ENCODE peak calls at places on chromosomes 2 and 18, in seven cellular contexts. One of them, this sample, is unnamed.

GRCh38 chr18:78773819-78774218 is 205.8 kb upstream of the SALL3 start:
- DNase-seq in right atrium auricular region: no peak
- DNase-seq in CD8-positive, alpha-beta T cell: no peak
- DNase-seq in GM23338: no peak
- DNase-seq in GM12865: no peak
- DNase-seq in Calu3: no peak
- DNase-seq in astrocyte of the spinal cord: no peak
- DNase-seq in this sample: no peak

GRCh38 chr2:174697267-174697666 is 67.0 kb downstream of the CHRNA1 start:
- DNase-seq in right atrium auricular region: no peak
- DNase-seq in CD8-positive, alpha-beta T cell: peak
- DNase-seq in GM23338: peak
- DNase-seq in GM12865: peak
- DNase-seq in Calu3: peak
- DNase-seq in astrocyte of the spinal cord: peak
- DNase-seq in this sample: peak

GRCh38 chr2:95760839-95761525 is 169.2 kb downstream of the TRIM43 start:
- DNase-seq in right atrium auricular region: no peak
- DNase-seq in CD8-positive, alpha-beta T cell: no peak
- DNase-seq in GM23338: no peak
- DNase-seq in GM12865: no peak
- DNase-seq in Calu3: no peak
- DNase-seq in astrocyte of the spinal cord: peak
- DNase-seq in this sample: no peak

GRCh38 chr2:5720426-5720825 is 28.2 kb downstream of the SOX11 start:
- DNase-seq in right atrium auricular region: no peak
- DNase-seq in CD8-positive, alpha-beta T cell: no peak
- DNase-seq in GM23338: no peak
- DNase-seq in GM12865: no peak
- DNase-seq in Calu3: no peak
- DNase-seq in astrocyte of the spinal cord: peak
- DNase-seq in this sample: no peak

GRCh38 chr18:45820144-45820745 is 5.2 kb upstream of the SIGLEC15 start:
- DNase-seq in right atrium auricular region: no peak
- DNase-seq in CD8-positive, alpha-beta T cell: no peak
- DNase-seq in GM23338: no peak
- DNase-seq in GM12865: no peak
- DNase-seq in Calu3: no peak
- DNase-seq in astrocyte of the spinal cord: no peak
- DNase-seq in this sample: no peak

GRCh38 chr2:239195318-239195871 is 205.4 kb downstream of the HDAC4 start:
- DNase-seq in right atrium auricular region: no peak
- DNase-seq in CD8-positive, alpha-beta T cell: no peak
- DNase-seq in GM23338: no peak
- DNase-seq in GM12865: no peak
- DNase-seq in Calu3: no peak
- DNase-seq in astrocyte of the spinal cord: peak
- DNase-seq in this sample: peak

GRCh38 chr2:239724851-239725550 is 300.1 kb downstream of the NDUFA10 start:
- DNase-seq in right atrium auricular region: no peak
- DNase-seq in CD8-positive, alpha-beta T cell: no peak
- DNase-seq in GM23338: no peak
- DNase-seq in GM12865: no peak
- DNase-seq in Calu3: no peak
- DNase-seq in astrocyte of the spinal cord: no peak
- DNase-seq in this sample: no peak

GRCh38 chr2:38057651-38058410 is 18.1 kb downstream of the CYP1B1 start:
- DNase-seq in right atrium auricular region: no peak
- DNase-seq in CD8-positive, alpha-beta T cell: no peak
- DNase-seq in GM23338: no peak
- DNase-seq in GM12865: no peak
- DNase-seq in Calu3: peak
- DNase-seq in astrocyte of the spinal cord: no peak
- DNase-seq in this sample: no peak

GRCh38 chr18:45357681-45358470 is 257.4 kb upstream of the SLC14A2 start:
- DNase-seq in right atrium auricular region: no peak
- DNase-seq in CD8-positive, alpha-beta T cell: no peak
- DNase-seq in GM23338: no peak
- DNase-seq in GM12865: no peak
- DNase-seq in Calu3: peak
- DNase-seq in astrocyte of the spinal cord: no peak
- DNase-seq in this sample: no peak

GRCh38 chr2:84491741-84492140 is 24.6 kb upstream of the DNAH6 start:
- DNase-seq in right atrium auricular region: no peak
- DNase-seq in CD8-positive, alpha-beta T cell: no peak
- DNase-seq in GM23338: no peak
- DNase-seq in GM12865: no peak
- DNase-seq in Calu3: no peak
- DNase-seq in astrocyte of the spinal cord: no peak
- DNase-seq in this sample: no peak

GRCh38 chr18:45619062-45619825 is 4.0 kb downstream of the SLC14A2 start:
- DNase-seq in right atrium auricular region: peak
- DNase-seq in CD8-positive, alpha-beta T cell: no peak
- DNase-seq in GM23338: no peak
- DNase-seq in GM12865: no peak
- DNase-seq in Calu3: no peak
- DNase-seq in astrocyte of the spinal cord: no peak
- DNase-seq in this sample: no peak

GRCh38 chr18:292271-292670 is 24.4 kb upstream of the THOC1 start:
- DNase-seq in right atrium auricular region: no peak
- DNase-seq in CD8-positive, alpha-beta T cell: no peak
- DNase-seq in GM23338: no peak
- DNase-seq in GM12865: no peak
- DNase-seq in Calu3: no peak
- DNase-seq in astrocyte of the spinal cord: peak
- DNase-seq in this sample: no peak

GRCh38 chr2:44572196-44572900 is 210.6 kb downstream of the CAMKMT start:
- DNase-seq in right atrium auricular region: no peak
- DNase-seq in CD8-positive, alpha-beta T cell: no peak
- DNase-seq in GM23338: no peak
- DNase-seq in GM12865: peak
- DNase-seq in Calu3: no peak
- DNase-seq in astrocyte of the spinal cord: peak
- DNase-seq in this sample: no peak

GRCh38 chr18:68399721-68400120 is 315.2 kb downstream of the TMX3 start:
- DNase-seq in right atrium auricular region: no peak
- DNase-seq in CD8-positive, alpha-beta T cell: no peak
- DNase-seq in GM23338: no peak
- DNase-seq in GM12865: no peak
- DNase-seq in Calu3: no peak
- DNase-seq in astrocyte of the spinal cord: peak
- DNase-seq in this sample: no peak
- TF ChIP-seq CTCF in right atrium auricular region: no peak
- TF ChIP-seq CTCF in CD8-positive, alpha-beta T cell: no peak
- TF ChIP-seq CTCF in GM23338: no peak
- TF ChIP-seq CTCF in GM12865: no peak
- TF ChIP-seq CTCF in Calu3: no peak
- TF ChIP-seq CTCF in astrocyte of the spinal cord: no peak
- TF ChIP-seq CTCF in this sample: no peak

DNA sequence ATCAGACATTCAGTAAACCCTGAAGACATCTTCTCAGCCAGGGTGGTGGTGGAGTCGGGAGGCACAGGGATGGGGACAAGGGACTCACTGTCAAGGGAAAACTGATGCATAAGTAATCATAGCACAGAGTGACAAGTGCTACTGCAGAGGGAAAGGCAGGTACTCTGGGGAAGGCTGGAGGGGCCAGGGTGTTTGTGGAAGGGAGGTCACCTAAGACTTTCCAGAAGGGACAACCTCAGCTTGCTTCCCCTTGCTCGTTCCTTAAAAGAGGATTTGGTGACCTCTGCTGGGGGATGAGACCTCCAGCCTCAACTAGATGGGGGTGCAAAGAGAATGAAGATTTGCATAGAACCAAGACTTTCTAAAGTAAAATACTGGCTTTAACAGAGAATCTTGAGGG is 99.5 kb downstream of the SLC4A3 start:
- DNase-seq in right atrium auricular region: peak
- DNase-seq in CD8-positive, alpha-beta T cell: no peak
- DNase-seq in GM23338: peak
- DNase-seq in GM12865: no peak
- DNase-seq in Calu3: peak
- DNase-seq in astrocyte of the spinal cord: no peak
- DNase-seq in this sample: no peak
- TF ChIP-seq CTCF in right atrium auricular region: peak
- TF ChIP-seq CTCF in CD8-positive, alpha-beta T cell: no peak
- TF ChIP-seq CTCF in GM23338: peak
- TF ChIP-seq CTCF in GM12865: no peak
- TF ChIP-seq CTCF in Calu3: no peak
- TF ChIP-seq CTCF in astrocyte of the spinal cord: peak
- TF ChIP-seq CTCF in this sample: no peak

GRCh38 chr2:201621293-201621999 is 21.9 kb downstream of the TMEM237 start:
- DNase-seq in right atrium auricular region: no peak
- DNase-seq in CD8-positive, alpha-beta T cell: no peak
- DNase-seq in GM23338: no peak
- DNase-seq in GM12865: no peak
- DNase-seq in Calu3: no peak
- DNase-seq in astrocyte of the spinal cord: peak
- DNase-seq in this sample: no peak

GRCh38 chr2:201622306-201622705 is 21.0 kb downstream of the TMEM237 start:
- DNase-seq in right atrium auricular region: no peak
- DNase-seq in CD8-positive, alpha-beta T cell: no peak
- DNase-seq in GM23338: no peak
- DNase-seq in GM12865: no peak
- DNase-seq in Calu3: no peak
- DNase-seq in astrocyte of the spinal cord: peak
- DNase-seq in this sample: no peak

DNA sequence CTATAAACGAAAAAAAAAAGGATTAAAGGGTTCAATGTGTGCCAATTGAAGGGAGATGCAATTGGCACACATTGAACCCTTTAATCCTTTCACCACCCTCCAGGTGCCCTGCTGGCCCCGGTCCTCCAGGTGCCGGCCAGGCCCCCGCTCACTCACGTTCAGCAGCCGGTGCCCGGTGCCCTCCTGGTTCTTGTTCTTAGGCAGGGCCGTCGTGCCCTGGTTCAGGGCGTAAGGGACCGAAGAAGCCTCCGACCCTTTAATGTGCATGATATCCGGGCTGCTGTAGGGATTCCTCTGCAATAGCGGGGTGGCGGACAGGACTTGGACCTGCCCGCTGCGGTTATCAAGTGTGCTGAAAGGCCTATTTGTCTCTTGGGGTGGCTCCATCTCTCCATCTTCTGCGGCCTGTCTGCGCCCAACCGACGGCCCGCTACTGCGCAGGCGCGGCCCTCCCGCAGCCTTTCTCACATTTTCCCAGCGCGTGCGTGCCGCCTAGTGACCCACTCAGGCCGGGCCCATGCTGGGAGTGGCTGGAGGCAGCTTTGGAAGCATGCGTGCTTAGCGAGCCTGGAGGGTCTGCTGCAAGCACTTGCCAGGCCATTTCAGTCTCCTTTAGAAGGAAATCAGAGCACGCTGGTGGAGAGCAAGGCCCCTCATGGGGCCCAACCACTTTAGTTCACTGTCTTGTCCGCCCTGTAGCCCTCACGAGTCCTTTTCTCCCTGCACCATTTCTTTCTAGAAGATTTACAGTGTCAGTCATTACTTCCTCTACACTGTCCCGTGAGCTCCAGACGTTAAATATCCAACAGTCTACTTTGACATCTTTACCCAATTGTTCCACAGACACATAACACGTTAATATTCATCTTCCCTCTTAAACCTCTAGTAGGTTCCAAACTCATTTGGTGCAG is 24.3 kb downstream of the TMEM237 start:
- DNase-seq in right atrium auricular region: peak
- DNase-seq in CD8-positive, alpha-beta T cell: no peak
- DNase-seq in GM23338: peak
- DNase-seq in GM12865: no peak
- DNase-seq in Calu3: no peak
- DNase-seq in astrocyte of the spinal cord: peak
- DNase-seq in this sample: peak
- TF ChIP-seq CTCF in right atrium auricular region: peak
- TF ChIP-seq CTCF in CD8-positive, alpha-beta T cell: no peak
- TF ChIP-seq CTCF in GM23338: peak
- TF ChIP-seq CTCF in GM12865: no peak
- TF ChIP-seq CTCF in Calu3: no peak
- TF ChIP-seq CTCF in astrocyte of the spinal cord: peak
- TF ChIP-seq CTCF in this sample: no peak

GRCh38 chr2:166384774-166385173 is 9.0 kb upstream of the SCN9A start:
- DNase-seq in right atrium auricular region: no peak
- DNase-seq in CD8-positive, alpha-beta T cell: no peak
- DNase-seq in GM23338: peak
- DNase-seq in GM12865: peak
- DNase-seq in Calu3: peak
- DNase-seq in astrocyte of the spinal cord: peak
- DNase-seq in this sample: no peak
- TF ChIP-seq CTCF in right atrium auricular region: peak
- TF ChIP-seq CTCF in CD8-positive, alpha-beta T cell: peak
- TF ChIP-seq CTCF in GM23338: no peak
- TF ChIP-seq CTCF in GM12865: peak
- TF ChIP-seq CTCF in Calu3: peak
- TF ChIP-seq CTCF in astrocyte of the spinal cord: peak
- TF ChIP-seq CTCF in this sample: peak

GRCh38 chr2:158392683-158393082 is 63.9 kb downstream of the CCDC148 start:
- DNase-seq in right atrium auricular region: no peak
- DNase-seq in CD8-positive, alpha-beta T cell: no peak
- DNase-seq in GM23338: no peak
- DNase-seq in GM12865: no peak
- DNase-seq in Calu3: no peak
- DNase-seq in astrocyte of the spinal cord: no peak
- DNase-seq in this sample: no peak
- TF ChIP-seq CTCF in right atrium auricular region: no peak
- TF ChIP-seq CTCF in CD8-positive, alpha-beta T cell: no peak
- TF ChIP-seq CTCF in GM23338: no peak
- TF ChIP-seq CTCF in GM12865: no peak
- TF ChIP-seq CTCF in Calu3: no peak
- TF ChIP-seq CTCF in astrocyte of the spinal cord: no peak
- TF ChIP-seq CTCF in this sample: no peak

This sample was measured in glutamatergic neuron.